ENCODE peak calls at places on chromosome 13, in ten cellular contexts. J, A, C, Z, G, Y, B, D, E and T are unnamed samples.

GRCh38 chr13:105142556-105142955 is 1392.9 kb downstream of the EFNB2 start:
- DNase-seq in J (no peak), A (no peak), C (no peak), Z (no peak), G (no peak), Y (no peak), B (no peak), D (no peak), E (no peak), T (no peak)

GRCh38 chr13:95354680-95355487 is 53.6 kb upstream of the ABCC4 start:
- DNase-seq in J (no peak), A (no peak), C (no peak), Z (peak), G (no peak), Y (no peak), B (peak), D (no peak), E (no peak), T (no peak)

GRCh38 chr13:105908581-105908980 is 626.9 kb downstream of the EFNB2 start:
- DNase-seq in J (no peak), A (no peak), C (no peak), Z (no peak), G (no peak), Y (no peak), B (no peak), D (no peak), E (no peak), T (no peak)

GRCh38 chr13:47672982-47673670 is 327.9 kb downstream of the SUCLA2 start:
- DNase-seq in J (no peak), A (no peak), C (no peak), Z (no peak), G (peak), Y (no peak), B (peak), D (no peak), E (no peak), T (no peak)

GRCh38 chr13:94154362-94154761 is 325.1 kb downstream of the DCT start:
- DNase-seq in J (no peak), A (no peak), C (no peak), Z (peak), G (no peak), Y (peak), B (peak), D (no peak), E (no peak), T (peak)

GRCh38 chr13:58721273-58721672 is 1089.7 kb downstream of the PCDH17 start:
- DNase-seq in J (no peak), A (no peak), C (no peak), Z (no peak), G (no peak), Y (no peak), B (no peak), D (no peak), E (no peak), T (no peak)

GRCh38 chr13:32581177-32581786 is 5.0 kb upstream of the PDS5B start:
- DNase-seq in J (no peak), A (no peak), C (no peak), Z (peak), G (peak), Y (no peak), B (peak), D (no peak), E (no peak), T (no peak)

GRCh38 chr13:29771247-29771646 is 79.2 kb downstream of the UBL3 start:
- DNase-seq in J (no peak), A (no peak), C (no peak), Z (peak), G (peak), Y (no peak), B (peak), D (no peak), E (no peak), T (no peak)

GRCh38 chr13:64078480-64078936 is 2662.9 kb upstream of the PCDH20 start:
- DNase-seq in J (no peak), A (no peak), C (no peak), Z (no peak), G (no peak), Y (no peak), B (no peak), D (no peak), E (no peak), T (no peak)

GRCh38 chr13:61751039-61751438 is 335.4 kb upstream of the PCDH20 start:
- DNase-seq in J (no peak), A (no peak), C (no peak), Z (no peak), G (no peak), Y (no peak), B (no peak), D (no peak), E (no peak), T (no peak)

GRCh38 chr13:48949566-48950506 is 25.9 kb upstream of the FNDC3A start:
- DNase-seq in J (no peak), A (no peak), C (no peak), Z (no peak), G (no peak), Y (no peak), B (no peak), D (no peak), E (no peak), T (no peak)

GRCh38 chr13:91704398-91704797 is 306.0 kb downstream of the GPC5 start:
- DNase-seq in J (no peak), A (no peak), C (no peak), Z (no peak), G (no peak), Y (no peak), B (no peak), D (no peak), E (no peak), T (no peak)

GRCh38 chr13:76223999-76224398 is 587.9 kb downstream of the LMO7 start:
- DNase-seq in J (no peak), A (no peak), C (no peak), Z (no peak), G (no peak), Y (no peak), B (no peak), D (no peak), E (no peak), T (no peak)

GRCh38 chr13:93963266-93964131 is 516.0 kb downstream of the DCT start:
- DNase-seq in J (no peak), A (no peak), C (no peak), Z (no peak), G (peak), Y (no peak), B (peak), D (no peak), E (no peak), T (no peak)

GRCh38 chr13:51849145-51850101 is 4.4 kb upstream of the TMEM272 start:
- DNase-seq in J (peak), A (peak), C (no peak), Z (peak), G (no peak), Y (no peak), B (peak), D (no peak), E (peak), T (no peak)

GRCh38 chr13:111900390-111901180 is 166.4 kb upstream of the SOX1 start:
- DNase-seq in J (no peak), A (no peak), C (no peak), Z (peak), G (no peak), Y (no peak), B (no peak), D (no peak), E (no peak), T (no peak)

GRCh38 chr13:43676320-43676719 is 110.5 kb downstream of the ENOX1 start:
- DNase-seq in J (no peak), A (no peak), C (no peak), Z (no peak), G (no peak), Y (no peak), B (no peak), D (no peak), E (no peak), T (no peak)

GRCh38 chr13:113783966-113784644 is 25.1 kb downstream of the TMEM255B start:
- DNase-seq in J (no peak), A (no peak), C (no peak), Z (no peak), G (no peak), Y (no peak), B (no peak), D (no peak), E (no peak), T (no peak)

GRCh38 chr13:41458187-41458938 is 1.0 kb downstream of the RGCC start:
- DNase-seq in J (no peak), A (peak), C (no peak), Z (peak), G (peak), Y (no peak), B (no peak), D (no peak), E (peak), T (no peak)

GRCh38 chr13:53758946-53759345 is 730.3 kb downstream of the OLFM4 start:
- DNase-seq in J (no peak), A (no peak), C (no peak), Z (no peak), G (no peak), Y (no peak), B (no peak), D (no peak), E (no peak), T (no peak)

GRCh38 chr13:82216165-82216564 is 1666.1 kb downstream of the SLITRK1 start:
- DNase-seq in J (no peak), A (no peak), C (no peak), Z (no peak), G (no peak), Y (no peak), B (no peak), D (no peak), E (no peak), T (no peak)